ENCODE peak calls at places on chromosomes 1 and 21, in eight cellular contexts. Q, T, U, I, H, P, Y and F are unnamed samples. For H3K4me1, the result is how much of the 10 kb centered on the place peaks cover.

GRCh38 chr1:202172015-202172355 is 11.6 kb upstream of the PTPN7 start:
- DNase-seq in Q (no peak), T (no peak), U (no peak), I (no peak), H (no peak), P (no peak), Y (no peak), F (no peak)

GRCh38 chr1:91830242-91831131 is 55.5 kb downstream of the TGFBR3 start:
- DNase-seq in Q (no peak), T (no peak), U (no peak), I (peak), H (no peak), P (peak), Y (no peak), F (no peak)

GRCh38 chr1:152024228-152024627 is 12.6 kb downstream of the S100A11 start:
- DNase-seq in Q (no peak), T (no peak), U (no peak), I (no peak), H (no peak), P (no peak), Y (no peak), F (no peak)

GRCh38 chr1:163361123-163361934 is 39.6 kb downstream of the NUF2 start:
- DNase-seq in Q (no peak), T (peak), U (no peak), I (no peak), H (peak), P (peak), Y (no peak), F (no peak)

GRCh38 chr1:234697741-234698140 is 87.8 kb upstream of the IRF2BP2 start:
- DNase-seq in Q (no peak), T (no peak), U (no peak), I (no peak), H (no peak), P (no peak), Y (no peak), F (no peak)

GRCh38 chr1:229058716-229059115 is 212.2 kb upstream of the RAB4A start:
- DNase-seq in Q (no peak), T (no peak), U (no peak), I (no peak), H (no peak), P (no peak), Y (no peak), F (no peak)

GRCh38 chr1:5847013-5847654 is 145.1 kb downstream of the NPHP4 start:
- DNase-seq in Q (no peak), T (peak), U (no peak), I (no peak), H (peak), P (peak), Y (no peak), F (no peak)

GRCh38 chr1:156151093-156151688 is 2.2 kb upstream of the SEMA4A start:
- DNase-seq in Q (no peak), T (no peak), U (no peak), I (peak), H (no peak), P (no peak), Y (no peak), F (no peak)

GRCh38 chr1:228236744-228237143 is 28.9 kb downstream of the OBSCN start:
- DNase-seq in Q (no peak), T (peak), U (no peak), I (peak), H (peak), P (peak), Y (no peak), F (no peak)

GRCh38 chr21:32726742-32727477 is 903 bp downstream of the SYNJ1 start:
- DNase-seq in Q (no peak), T (no peak), U (no peak), I (no peak), H (peak), P (peak), Y (no peak), F (peak)

GRCh38 chr1:7785108-7785507 is 1.0 kb downstream of the PER3 start:
- DNase-seq in Q (no peak), T (no peak), U (no peak), I (no peak), H (no peak), P (no peak), Y (no peak), F (no peak)

GRCh38 chr1:179327679-179328078 is 34.1 kb downstream of the SOAT1 start:
- DNase-seq in Q (no peak), T (no peak), U (no peak), I (no peak), H (no peak), P (no peak), Y (no peak), F (no peak)

GRCh38 chr1:210001751-210002150 is 63.7 kb downstream of the SYT14 start:
- DNase-seq in Q (no peak), T (no peak), U (no peak), I (no peak), H (no peak), P (no peak), Y (no peak), F (no peak)

GRCh38 chr1:80731241-80731894 is 1069.4 kb upstream of the ADGRL2 start:
- DNase-seq in Q (no peak), T (no peak), U (no peak), I (no peak), H (no peak), P (no peak), Y (no peak), F (no peak)

GRCh38 chr1:18907021-18907913 is 4.9 kb upstream of the ALDH4A1 start:
- DNase-seq in Q (peak), T (peak), U (peak), I (peak), H (peak), P (peak), Y (no peak), F (peak)

GRCh38 chr1:40182956-40183710 is 21.9 kb downstream of the RLF start:
- DNase-seq in Q (no peak), T (no peak), U (no peak), I (no peak), H (no peak), P (peak), Y (no peak), F (no peak)

GRCh38 chr1:228141082-228141870 is 1.2 kb downstream of the GUK1 start:
- DNase-seq in Q (no peak), T (peak), U (no peak), I (peak), H (no peak), P (peak), Y (no peak), F (peak)

GRCh38 chr1:16991571-16991970 is 11.2 kb upstream of the MFAP2 start:
- DNase-seq in Q (no peak), T (no peak), U (no peak), I (no peak), H (no peak), P (no peak), Y (no peak), F (no peak)

DNA sequence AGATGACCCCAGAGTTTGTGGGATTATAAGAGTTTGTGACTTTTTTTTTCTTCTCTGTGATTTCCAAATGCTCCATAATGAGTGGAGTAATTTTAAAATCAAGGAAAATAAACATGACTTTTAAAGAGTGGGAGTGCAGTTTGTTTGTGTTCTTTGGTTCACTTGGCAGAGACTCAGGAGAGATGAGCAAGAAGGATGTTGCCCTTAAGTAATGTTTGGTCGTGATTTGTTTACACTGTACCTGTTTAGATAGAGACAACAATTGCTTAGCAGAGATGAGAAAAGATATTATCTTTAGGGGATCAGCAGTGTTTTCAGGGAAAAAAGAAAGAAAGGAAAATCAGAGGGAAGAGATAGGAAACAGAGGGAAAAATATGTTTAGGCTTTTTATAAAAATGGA is 170.8 kb downstream of the ADSS2 start:
- DNase-seq in Q (no peak), T (no peak), U (no peak), I (no peak), H (no peak), P (no peak), Y (no peak), F (no peak)
- H3K27ac ChIP-seq in Q (no peak), T (no peak), U (no peak), I (no peak), H (no peak), P (no peak), Y (no peak), F (no peak)

GRCh38 chr1:12603224-12603623 is 14.8 kb downstream of the DHRS3 start:
- DNase-seq in Q (no peak), T (no peak), U (no peak), I (no peak), H (no peak), P (no peak), Y (no peak), F (no peak)

GRCh38 chr1:12604114-12604874 is 13.7 kb downstream of the DHRS3 start:
- DNase-seq in Q (peak), T (no peak), U (no peak), I (no peak), H (no peak), P (peak), Y (no peak), F (peak)

GRCh38 chr1:12601690-12602632 is 16.0 kb downstream of the DHRS3 start:
- DNase-seq in Q (no peak), T (peak), U (no peak), I (no peak), H (no peak), P (peak), Y (no peak), F (no peak)

GRCh38 chr1:12600880-12601633 is 17.0 kb downstream of the DHRS3 start:
- DNase-seq in Q (peak), T (peak), U (peak), I (peak), H (no peak), P (peak), Y (no peak), F (peak)

DNA sequence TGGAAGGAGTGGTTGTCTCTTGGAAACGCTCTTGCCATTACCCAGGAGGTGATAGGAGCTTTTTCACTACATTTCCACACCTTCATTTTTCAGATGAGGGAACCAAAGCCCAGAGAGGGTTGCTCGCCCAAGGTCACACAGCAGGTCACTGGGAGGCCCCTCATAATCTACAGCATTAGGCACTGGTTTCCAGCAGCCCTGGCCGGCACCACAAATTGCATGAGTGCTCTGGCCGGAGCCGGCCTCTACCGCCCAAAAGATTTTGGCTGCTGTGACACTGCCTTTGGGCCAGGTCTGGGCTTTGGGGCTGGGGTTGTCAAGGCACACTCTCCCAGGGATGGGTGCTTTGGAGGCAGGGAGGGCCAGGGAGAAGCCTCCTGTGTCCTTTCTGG is 15.4 kb downstream of the DHRS3 start:
- DNase-seq in Q (no peak), T (no peak), U (no peak), I (no peak), H (no peak), P (no peak), Y (no peak), F (no peak)
- H3K4me1 ChIP-seq in Q (under half), T (under half), U (under half), I (half or more), H (under half), P (under half), Y (under half), F (half or more)

GRCh38 chr1:203622486-203622885 is 4.1 kb upstream of the ATP2B4 start:
- DNase-seq in Q (no peak), T (no peak), U (no peak), I (no peak), H (no peak), P (no peak), Y (no peak), F (no peak)

GRCh38 chr1:203615182-203615581 is 11.4 kb upstream of the ATP2B4 start:
- DNase-seq in Q (no peak), T (no peak), U (no peak), I (no peak), H (no peak), P (no peak), Y (no peak), F (no peak)

GRCh38 chr1:203624341-203624712 is 2.3 kb upstream of the ATP2B4 start:
- DNase-seq in Q (no peak), T (no peak), U (no peak), I (no peak), H (no peak), P (peak), Y (no peak), F (no peak)

GRCh38 chr1:203621559-203622130 is 5.0 kb upstream of the ATP2B4 start:
- DNase-seq in Q (no peak), T (no peak), U (no peak), I (no peak), H (no peak), P (no peak), Y (no peak), F (no peak)

GRCh38 chr1:203619091-203619780 is 7.4 kb upstream of the ATP2B4 start:
- DNase-seq in Q (no peak), T (no peak), U (no peak), I (no peak), H (no peak), P (no peak), Y (no peak), F (no peak)
- H3K27ac ChIP-seq in Q (no peak), T (no peak), U (no peak), I (no peak), H (no peak), P (no peak), Y (no peak), F (no peak)

GRCh38 chr1:15962671-15963362 is 13.1 kb downstream of the ZBTB17 start:
- DNase-seq in Q (no peak), T (no peak), U (no peak), I (no peak), H (no peak), P (no peak), Y (no peak), F (no peak)

GRCh38 chr1:15965228-15965767 is 10.6 kb downstream of the ZBTB17 start:
- DNase-seq in Q (no peak), T (no peak), U (no peak), I (no peak), H (no peak), P (no peak), Y (no peak), F (no peak)

GRCh38 chr1:15962176-15962575 is 13.7 kb downstream of the ZBTB17 start:
- DNase-seq in Q (no peak), T (no peak), U (no peak), I (no peak), H (no peak), P (no peak), Y (no peak), F (no peak)

GRCh38 chr1:15963968-15964648 is 11.8 kb downstream of the ZBTB17 start:
- DNase-seq in Q (no peak), T (no peak), U (no peak), I (no peak), H (no peak), P (no peak), Y (no peak), F (no peak)

DNA sequence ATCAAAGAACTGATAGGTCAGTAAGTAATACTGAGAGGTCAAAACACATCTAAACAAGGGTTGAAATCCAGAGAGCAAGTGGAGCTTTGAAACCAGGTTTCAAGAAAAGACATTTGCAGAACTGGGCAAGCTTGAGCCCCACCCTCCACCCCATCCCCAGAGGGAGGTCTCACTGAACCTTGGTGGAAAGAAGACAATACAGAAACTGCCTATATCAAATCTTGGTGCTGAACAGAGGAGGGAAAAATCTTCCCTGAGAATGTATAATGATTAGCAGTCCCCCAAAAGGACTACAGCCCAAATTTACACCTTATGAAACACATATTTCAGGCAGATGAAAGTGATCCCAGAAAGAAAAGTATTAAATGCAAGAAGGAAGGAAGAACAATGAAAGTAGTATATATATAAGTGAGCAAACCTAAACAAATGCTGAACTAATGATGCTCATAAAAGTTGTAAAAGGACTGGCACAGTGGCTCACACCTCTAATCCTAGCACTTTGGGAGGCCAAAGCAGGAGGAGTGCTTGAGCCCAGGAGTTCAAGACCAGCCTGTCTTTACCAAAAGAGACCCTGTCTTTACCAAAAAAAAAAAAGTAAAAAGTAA is 12.4 kb downstream of the ZBTB17 start:
- DNase-seq in Q (no peak), T (no peak), U (no peak), I (no peak), H (no peak), P (no peak), Y (no peak), F (no peak)
- H3K4me1 ChIP-seq in Q (under half), T (under half), U (under half), I (under half), H (under half), P (under half), Y (under half), F (half or more)

GRCh38 chr1:54413295-54413694 is 7.1 kb upstream of the SSBP3 start:
- DNase-seq in Q (no peak), T (no peak), U (no peak), I (peak), H (no peak), P (peak), Y (no peak), F (no peak)

GRCh38 chr1:54409156-54410142 is 3.3 kb upstream of the SSBP3 start:
- DNase-seq in Q (no peak), T (no peak), U (no peak), I (peak), H (no peak), P (no peak), Y (no peak), F (peak)

GRCh38 chr1:54408701-54409066 is 2.5 kb upstream of the SSBP3 start:
- DNase-seq in Q (no peak), T (no peak), U (no peak), I (peak), H (no peak), P (no peak), Y (no peak), F (no peak)

GRCh38 chr1:54407957-54408700 is 1.9 kb upstream of the SSBP3 start:
- DNase-seq in Q (no peak), T (no peak), U (no peak), I (peak), H (no peak), P (no peak), Y (peak), F (no peak)

GRCh38 chr1:54410359-54410758 is 4.2 kb upstream of the SSBP3 start:
- DNase-seq in Q (no peak), T (no peak), U (no peak), I (peak), H (no peak), P (no peak), Y (no peak), F (no peak)
- H3K27ac ChIP-seq in Q (no peak), T (no peak), U (no peak), I (no peak), H (no peak), P (no peak), Y (no peak), F (no peak)

GRCh38 chr1:150970818-150971582 is 3.6 kb downstream of the CERS2 start:
- DNase-seq in Q (no peak), T (no peak), U (no peak), I (peak), H (no peak), P (peak), Y (no peak), F (no peak)
- H3K4me1 ChIP-seq in Q (under half), T (under half), U (under half), I (under half), H (under half), P (under half), Y (under half), F (under half)

GRCh38 chr1:170318736-170319135 is 173.0 kb downstream of the NTMT2 start:
- DNase-seq in Q (no peak), T (no peak), U (no peak), I (no peak), H (no peak), P (no peak), Y (no peak), F (no peak)
- H3K27ac ChIP-seq in Q (no peak), T (no peak), U (no peak), I (no peak), H (no peak), P (no peak), Y (no peak), F (no peak)

DNA sequence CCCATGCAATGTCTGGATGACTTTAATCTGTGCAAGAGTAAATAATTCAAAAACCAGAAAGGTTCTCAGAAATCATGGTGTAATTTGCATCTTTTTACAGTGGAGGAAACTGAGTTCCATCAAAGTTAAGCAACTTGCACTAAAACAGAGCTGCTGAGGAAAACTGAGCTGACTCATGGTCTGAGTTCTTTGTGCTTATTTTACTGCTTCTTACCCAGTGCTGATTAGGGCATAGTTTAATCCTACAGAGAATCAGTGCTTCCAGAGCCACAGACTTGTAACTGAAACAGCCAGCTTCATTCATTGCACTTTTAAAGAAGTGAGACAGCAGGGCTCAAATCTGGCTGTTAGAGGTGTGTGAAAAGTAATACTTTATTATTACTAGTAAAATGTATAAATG is 10.9 kb upstream of the RWDD3 start:
- DNase-seq in Q (no peak), T (no peak), U (no peak), I (no peak), H (no peak), P (peak), Y (no peak), F (no peak)
- H3K4me1 ChIP-seq in Q (under half), T (under half), U (under half), I (under half), H (under half), P (under half), Y (under half), F (under half)